ENCODE peak calls at places on chromosomes 13 and 19, in four cellular contexts. E is cardiac muscle cell; V is CD8-positive, alpha-beta memory T cell; T is pancreas. Y is an unnamed sample.

GRCh38 chr19:46932346-46932745 is 71.5 kb downstream of the ARHGAP35 start:
- DNase-seq in E (peak; percentile 56), V (no peak), T (no peak), Y (no peak)

GRCh38 chr13:52830946-52831345 is 17.5 kb downstream of the PCDH8 start:
- DNase-seq in E (no peak), V (no peak), T (no peak), Y (no peak)

GRCh38 chr19:49596954-49597702 is 6.1 kb downstream of the PRR12 start:
- DNase-seq in E (no peak), V (no peak), T (peak; percentile 54), Y (no peak)

GRCh38 chr19:42096255-42096837 is 20.4 kb downstream of the ZNF574 start:
- DNase-seq in E (no peak), V (no peak), T (no peak), Y (no peak)

GRCh38 chr13:101611491-101612475 is 159.3 kb downstream of the ITGBL1 start:
- DNase-seq in E (no peak), V (no peak), T (no peak), Y (no peak)

GRCh38 chr13:108508263-108508662 is 121.1 kb upstream of the MYO16 start:
- DNase-seq in E (peak; percentile 12), V (no peak), T (no peak), Y (peak; percentile 17)

GRCh38 chr19:33492090-33492489 is 29.5 kb downstream of the PEPD start:
- DNase-seq in E (no peak), V (no peak), T (no peak), Y (no peak)

GRCh38 chr13:78192721-78193120 is 274.1 kb upstream of the EDNRB start:
- DNase-seq in E (no peak), V (no peak), T (no peak), Y (no peak)

GRCh38 chr13:75432045-75432444 is 49.9 kb downstream of the TBC1D4 start:
- DNase-seq in E (no peak), V (no peak), T (no peak), Y (no peak)

GRCh38 chr13:109273326-109273751 is 513.0 kb downstream of the IRS2 start:
- DNase-seq in E (peak; percentile 34), V (no peak), T (no peak), Y (no peak)

GRCh38 chr13:23722726-23723453 is 152.7 kb downstream of the TNFRSF19 start:
- DNase-seq in E (no peak), V (no peak), T (no peak), Y (no peak)

GRCh38 chr19:48553676-48554384 is 1.9 kb downstream of the SULT2B1 start:
- DNase-seq in E (peak; percentile 72), V (no peak), T (no peak), Y (no peak)

GRCh38 chr13:113812140-113813036 is 51.5 kb downstream of the GAS6 start:
- DNase-seq in E (no peak), V (no peak), T (no peak), Y (no peak)

GRCh38 chr13:104586010-104586746 is 1520.0 kb upstream of the SLC10A2 start:
- DNase-seq in E (peak; percentile 93), V (no peak), T (no peak), Y (no peak)

GRCh38 chr19:8050274-8051096 is 2.1 kb upstream of the CCL25 start:
- DNase-seq in E (peak; percentile 78), V (peak; percentile 70), T (peak; percentile 73), Y (peak; percentile 84)

GRCh38 chr13:23739597-23739996 is 149.6 kb downstream of the MIPEP start:
- DNase-seq in E (no peak), V (no peak), T (no peak), Y (no peak)

GRCh38 chr13:21478881-21479808 is 20.0 kb upstream of the ZDHHC20 start:
- DNase-seq in E (peak; percentile 86), V (no peak), T (no peak), Y (peak; percentile 72)

GRCh38 chr13:113448885-113449692 is 4.2 kb downstream of the ADPRHL1 start:
- DNase-seq in E (no peak), V (peak; percentile 24), T (peak; percentile 87), Y (no peak)

GRCh38 chr13:41694902-41695301 is 237.6 kb downstream of the RGCC start:
- DNase-seq in E (peak; percentile 95), V (no peak), T (peak; percentile 27), Y (no peak)

GRCh38 chr19:491146-491741 is 5.0 kb upstream of the MADCAM1 start:
- DNase-seq in E (no peak), V (no peak), T (peak; percentile 47), Y (no peak)

GRCh38 chr13:22055259-22055658 is 384.4 kb downstream of the FGF9 start:
- DNase-seq in E (no peak), V (no peak), T (no peak), Y (no peak)

GRCh38 chr13:109348514-109349340 is 437.7 kb downstream of the IRS2 start:
- DNase-seq in E (peak; percentile 27), V (no peak), T (no peak), Y (no peak)

GRCh38 chr13:31052478-31052877 is 109.2 kb downstream of the HSPH1 start:
- DNase-seq in E (no peak), V (no peak), T (no peak), Y (no peak)

GRCh38 chr13:67150608-67151007 is 79.5 kb downstream of the PCDH9 start:
- DNase-seq in E (no peak), V (no peak), T (no peak), Y (no peak)

GRCh38 chr13:33132644-33133440 is 116.6 kb downstream of the KL start:
- DNase-seq in E (peak; percentile 72), V (no peak), T (no peak), Y (no peak)

GRCh38 chr13:75505966-75506365 is 24.0 kb upstream of the TBC1D4 start:
- DNase-seq in E (no peak), V (no peak), T (no peak), Y (no peak)

GRCh38 chr19:30649934-30650614 is 277.9 kb downstream of the ZNF536 start:
- DNase-seq in E (peak; percentile 63), V (no peak), T (no peak), Y (no peak)

GRCh38 chr13:93715866-93716265 is 489.3 kb downstream of the GPC6 start:
- DNase-seq in E (no peak), V (no peak), T (no peak), Y (no peak)

GRCh38 chr13:76725211-76725610 is 161.0 kb downstream of the KCTD12 start:
- DNase-seq in E (peak; percentile 61), V (no peak), T (no peak), Y (no peak)

GRCh38 chr13:36344886-36345437 is 1.2 kb downstream of the SPART start:
- DNase-seq in E (peak; percentile 42), V (no peak), T (no peak), Y (peak; percentile 49)

DNA sequence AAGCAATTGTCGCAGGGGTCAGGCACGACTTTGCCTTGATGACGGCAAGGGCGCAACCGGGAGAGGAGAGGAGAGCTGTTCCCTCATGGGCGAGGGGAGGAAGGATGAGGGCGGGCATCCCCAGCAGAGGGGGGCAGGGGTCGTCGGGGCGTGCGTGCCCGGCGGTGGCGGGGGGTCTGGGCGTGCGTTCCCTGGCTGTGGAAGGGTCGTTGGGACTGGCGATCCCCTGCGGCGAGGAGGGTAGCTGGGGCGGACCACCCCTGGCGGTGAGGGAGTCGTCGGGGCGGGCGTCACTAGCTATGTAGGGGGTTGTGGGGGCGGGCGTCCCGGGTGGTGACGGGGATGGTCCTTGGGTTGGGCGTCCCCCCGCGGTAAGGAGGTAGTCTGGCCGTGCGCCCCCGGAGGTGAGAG is 1.7 kb downstream of the COMP start:
- DNase-seq in E (no peak), V (no peak), T (no peak), Y (no peak)
- H3K27ac ChIP-seq in E (no peak overlapping the region), V (no peak overlapping the region), T (no peak overlapping the region), Y (no peak overlapping the region)

GRCh38 chr19:57106646-57107235 is 13.0 kb upstream of the USP29 start:
- DNase-seq in E (no peak), V (no peak), T (no peak), Y (no peak)

GRCh38 chr19:57111329-57111644 is 8.5 kb upstream of the USP29 start:
- DNase-seq in E (no peak), V (no peak), T (no peak), Y (no peak)

GRCh38 chr19:57105976-57106610 is 13.7 kb upstream of the USP29 start:
- DNase-seq in E (no peak), V (no peak), T (no peak), Y (no peak)

DNA sequence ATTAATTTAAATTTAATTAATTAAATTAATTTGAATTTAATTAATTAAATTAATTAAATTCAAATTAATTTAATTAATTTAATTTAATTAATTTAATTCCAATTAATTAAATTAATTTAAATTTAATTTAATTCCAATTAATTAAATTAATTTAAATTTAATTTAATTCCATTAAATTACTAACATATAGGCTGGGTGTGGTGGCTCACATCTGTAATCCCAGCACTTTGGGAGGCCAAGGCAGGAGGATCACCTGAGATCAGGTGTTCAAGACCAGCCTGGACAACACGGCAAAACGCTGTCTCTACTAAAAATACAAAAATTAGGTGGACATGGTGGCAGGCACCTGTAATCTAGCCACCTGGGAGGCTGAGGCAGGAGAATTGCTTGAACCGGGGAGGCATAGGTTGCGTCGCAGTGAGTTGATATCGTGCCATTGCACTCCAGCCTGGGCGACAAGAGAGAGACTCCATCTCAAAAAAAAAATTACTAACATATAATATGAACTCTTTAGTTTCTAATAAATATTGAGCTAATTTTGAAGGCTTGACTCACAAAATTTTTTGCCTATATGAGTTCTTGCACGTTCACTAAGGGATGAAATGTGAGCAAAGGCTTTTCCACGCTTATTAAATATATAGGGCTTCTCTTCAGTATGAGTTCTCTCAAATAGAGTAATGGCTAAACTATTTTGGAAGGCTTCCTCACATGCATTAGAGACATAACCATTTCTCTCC is 9.0 kb upstream of the USP29 start:
- DNase-seq in E (no peak), V (no peak), T (no peak), Y (no peak)
- H3K9me3 ChIP-seq in E (no peaks in the 10 kb centered on the region), V (peaks cover 11% of the 10 kb centered on the region), T (no peaks in the 10 kb centered on the region), Y (no peaks in the 10 kb centered on the region)

DNA sequence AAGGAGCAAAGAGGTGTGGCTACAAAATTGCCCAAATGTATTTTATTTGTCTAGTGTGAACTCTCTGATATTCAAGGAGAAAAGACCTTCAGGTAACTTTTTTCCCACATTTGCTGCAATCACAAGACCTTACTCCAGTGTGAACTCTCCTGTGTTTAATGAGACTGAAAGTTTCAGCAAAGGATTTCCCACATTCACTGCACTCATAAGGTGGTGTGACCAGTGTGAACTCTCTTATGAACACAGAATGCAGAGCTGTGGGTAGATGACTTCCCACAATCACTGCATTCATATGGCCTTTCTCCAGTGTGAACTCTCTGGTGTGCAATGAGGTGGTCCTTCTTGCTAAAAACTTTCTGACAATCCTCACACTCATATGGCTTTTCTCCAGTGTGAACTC is 16.4 kb downstream of the ZNF814 start:
- DNase-seq in E (no peak), V (no peak), T (no peak), Y (no peak)
- H3K27ac ChIP-seq in E (no peak overlapping the region), V (no peak overlapping the region), T (no peak overlapping the region), Y (no peak overlapping the region)

DNA sequence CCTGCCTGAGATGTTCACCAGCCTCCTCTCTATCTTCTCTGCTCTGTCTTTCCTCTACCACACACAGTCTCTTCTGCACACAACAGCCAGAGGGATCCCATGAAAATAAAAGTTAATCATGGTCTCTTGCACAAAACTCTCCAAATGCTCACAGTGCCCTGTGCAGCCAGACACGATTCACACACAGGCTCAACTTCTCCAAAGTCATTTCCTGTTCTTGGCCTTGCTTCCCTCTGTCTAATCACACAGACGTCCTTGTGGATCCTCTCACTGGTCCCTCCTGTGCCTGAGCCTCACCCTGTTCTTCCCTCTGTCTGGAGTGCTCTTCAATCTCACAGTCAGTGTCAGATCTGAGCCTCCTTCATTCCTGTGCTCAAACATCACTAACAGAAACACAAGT is 7.8 kb downstream of the SIGLEC12 start:
- DNase-seq in E (no peak), V (no peak), T (no peak), Y (no peak)
- H3K9me3 ChIP-seq in E (no peaks in the 10 kb centered on the region), V (no peaks in the 10 kb centered on the region), T (no peaks in the 10 kb centered on the region), Y (no peaks in the 10 kb centered on the region)

Y was measured in naive thymus-derived CD4-positive, alpha-beta T cell.